ENCODE peak calls at places on chromosomes 3 and 15, in ten cellular contexts. U is HS-5; M is Kasumi-1; K is activated T-cell treated with anti-CD3 and anti-CD28 coated beads for 24 hours; X is hepatocyte; A is activated effector memory CD4-positive, alpha-beta T cell treated with anti-CD3 and anti-CD28 coated beads, Interleukin-2, amount 50 U/mL, for 16 hours; W is nucleus accumbens; I is neural progenitor cell; H is fibroblast of the conjunctiva; E is HFFc6. R is an unnamed sample.

GRCh38 chr3:150414273-150414672 is 6.2 kb downstream of the TSC22D2 start:
- DNase-seq in U (no peak), M (no peak), K (no peak), X (peak; percentile 21), A (no peak), W (no peak), I (peak; percentile 44), H (no peak), E (peak; percentile 35), R (peak; percentile 24)

GRCh38 chr15:52337198-52337853 is 41.7 kb upstream of the MYO5C start:
- DNase-seq in U (no peak), M (no peak), K (no peak), X (no peak), A (no peak), W (no peak), I (no peak), H (no peak), E (peak; percentile 71), R (no peak)

GRCh38 chr3:8733332-8734094 is at the start of gene CAV3:
- DNase-seq in U (no peak), M (no peak), K (no peak), X (no peak), A (peak; percentile 24), W (no peak), I (no peak), H (no peak), E (no peak), R (peak; percentile 23)

GRCh38 chr3:142586803-142587406 is 8.4 kb upstream of the ATR start:
- DNase-seq in U (peak; percentile 83), M (peak; percentile 79), K (no peak), X (peak; percentile 88), A (no peak), W (no peak), I (peak; percentile 85), H (peak; percentile 67), E (peak; percentile 83), R (peak; percentile 86)

GRCh38 chr15:60017538-60018199 is 13.6 kb downstream of the FOXB1 start:
- DNase-seq in U (peak; percentile 11), M (peak; percentile 20), K (no peak), X (no peak), A (no peak), W (no peak), I (no peak), H (no peak), E (no peak), R (no peak)

GRCh38 chr15:92899910-92900711 is at the start of gene CHD2:
- DNase-seq in U (peak; percentile 74), M (peak; percentile 90), K (peak; percentile 57), X (peak; percentile 90), A (peak; percentile 88), W (no peak), I (peak; percentile 91), H (peak; percentile 87), E (peak; percentile 72), R (peak; percentile 96)

GRCh38 chr3:34247401-34247800 is 449.0 kb downstream of the PDCD6IP start:
- DNase-seq in U (no peak), M (no peak), K (no peak), X (no peak), A (no peak), W (no peak), I (no peak), H (no peak), E (no peak), R (no peak)

GRCh38 chr15:67067161-67067853 is 1.9 kb downstream of the SMAD3 start:
- DNase-seq in U (no peak), M (no peak), K (no peak), X (no peak), A (no peak), W (no peak), I (peak; percentile 83), H (no peak), E (no peak), R (peak; percentile 67)

GRCh38 chr3:120420855-120421570 is 29.8 kb downstream of the FSTL1 start:
- DNase-seq in U (no peak), M (no peak), K (no peak), X (peak; percentile 65), A (no peak), W (no peak), I (no peak), H (no peak), E (peak; percentile 59), R (peak; percentile 41)

GRCh38 chr3:30650348-30650995 is 44.1 kb downstream of the TGFBR2 start:
- DNase-seq in U (no peak), M (no peak), K (no peak), X (no peak), A (no peak), W (no peak), I (no peak), H (no peak), E (no peak), R (no peak)

GRCh38 chr15:77851086-77851485 is 218.4 kb upstream of the LINGO1 start:
- DNase-seq in U (no peak), M (no peak), K (no peak), X (no peak), A (no peak), W (no peak), I (no peak), H (no peak), E (no peak), R (no peak)

GRCh38 chr15:49830411-49830810 is 209.6 kb downstream of the DTWD1 start:
- DNase-seq in U (no peak), M (peak; percentile 14), K (no peak), X (no peak), A (no peak), W (no peak), I (no peak), H (no peak), E (no peak), R (peak; percentile 54)

GRCh38 chr3:73719877-73720276 is 95.1 kb upstream of the PDZRN3 start:
- DNase-seq in U (no peak), M (no peak), K (no peak), X (peak; percentile 10), A (no peak), W (no peak), I (no peak), H (no peak), E (no peak), R (no peak)

GRCh38 chr3:43996379-43997301 is 245.0 kb upstream of the TOPAZ1 start:
- DNase-seq in U (peak; percentile 40), M (no peak), K (no peak), X (peak; percentile 74), A (no peak), W (no peak), I (peak; percentile 81), H (no peak), E (peak; percentile 41), R (peak; percentile 78)

GRCh38 chr3:9994086-9994844 is 7.6 kb upstream of the EMC3 start:
- DNase-seq in U (no peak), M (no peak), K (no peak), X (no peak), A (peak; percentile 30), W (no peak), I (no peak), H (peak; percentile 75), E (no peak), R (no peak)

R was measured in left kidney.